ENCODE peak calls at places on chromosomes 3 and 15, in five cellular contexts. Q, I, Y, P and V are unnamed samples.

GRCh38 chr15:81492303-81492702 is 118.3 kb upstream of the TMC3 start:
- DNase-seq in Q (no peak), I (no peak), Y (peak; percentile 76), P (no peak), V (no peak)

GRCh38 chr3:94904275-94904674 is 841.4 kb downstream of the NSUN3 start:
- DNase-seq in Q (no peak), I (no peak), Y (no peak), P (no peak), V (no peak)

GRCh38 chr3:169278092-169278491 is 385.4 kb downstream of the MECOM start:
- DNase-seq in Q (no peak), I (no peak), Y (no peak), P (no peak), V (no peak)

GRCh38 chr3:4565806-4566501 is 72.8 kb downstream of the ITPR1 start:
- DNase-seq in Q (no peak), I (peak; percentile 85), Y (no peak), P (no peak), V (no peak)

GRCh38 chr3:191085091-191085490 is 114.0 kb upstream of the OSTN start:
- DNase-seq in Q (no peak), I (no peak), Y (no peak), P (no peak), V (no peak)

GRCh38 chr15:52717924-52718323 is 38.7 kb upstream of the ATOSA start:
- DNase-seq in Q (no peak), I (no peak), Y (no peak), P (no peak), V (no peak)

GRCh38 chr3:136730595-136731273 is 21.4 kb downstream of the STAG1 start:
- DNase-seq in Q (no peak), I (no peak), Y (no peak), P (no peak), V (no peak)

GRCh38 chr15:57398336-57398735 is 22.0 kb downstream of the CGNL1 start:
- DNase-seq in Q (no peak), I (no peak), Y (no peak), P (no peak), V (no peak)

GRCh38 chr3:11452988-11453847 is 181.0 kb downstream of the ATG7 start:
- DNase-seq in Q (no peak), I (peak; percentile 15), Y (peak; percentile 85), P (no peak), V (no peak)

GRCh38 chr3:43909149-43909548 is 218.4 kb downstream of the ABHD5 start:
- DNase-seq in Q (no peak), I (no peak), Y (no peak), P (no peak), V (no peak)

GRCh38 chr3:135997554-135998320 is 32.2 kb downstream of the PPP2R3A start:
- DNase-seq in Q (no peak), I (no peak), Y (no peak), P (no peak), V (no peak)

GRCh38 chr3:127339943-127340861 is 52.4 kb upstream of the PRR20G start:
- DNase-seq in Q (no peak), I (no peak), Y (no peak), P (no peak), V (no peak)

GRCh38 chr15:66939451-66940023 is 125.9 kb upstream of the SMAD3 start:
- DNase-seq in Q (no peak), I (no peak), Y (no peak), P (no peak), V (no peak)

GRCh38 chr15:27820232-27820631 is 278.9 kb downstream of the OCA2 start:
- DNase-seq in Q (peak; percentile 22), I (no peak), Y (no peak), P (no peak), V (no peak)

DNA sequence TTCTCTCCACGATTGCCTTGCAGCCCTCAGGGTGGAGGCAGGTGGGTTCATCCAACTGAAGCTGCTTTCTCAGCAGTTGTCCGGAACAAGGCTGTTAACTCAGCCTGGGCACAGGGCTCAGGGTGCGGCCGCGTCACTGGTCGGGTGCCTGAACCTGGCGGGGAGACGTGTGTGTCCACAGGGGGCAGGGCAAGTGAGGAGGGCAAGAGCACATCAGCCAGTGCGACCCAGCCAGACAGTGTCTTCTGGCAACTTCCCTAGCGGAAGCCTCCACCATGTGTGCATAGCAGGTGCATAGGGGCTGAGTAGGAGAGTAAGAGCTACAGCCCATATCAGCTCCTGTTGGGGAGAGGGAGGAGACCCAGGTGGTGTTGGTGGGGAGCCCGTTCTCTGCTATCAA is 150.4 kb upstream of the THRB start:
- DNase-seq in Q (no peak), I (no peak), Y (no peak), P (no peak), V (no peak)
- H3K4me3 ChIP-seq in Q (no peak overlapping the region), I (no peak overlapping the region), Y (no peak overlapping the region), P (no peak overlapping the region), V (no peak overlapping the region)

GRCh38 chr15:63075072-63075995 is 32.8 kb downstream of the TPM1 start:
- DNase-seq in Q (no peak), I (no peak), Y (no peak), P (no peak), V (no peak)
- TF ChIP-seq JUN in Q (no peak), I (no peak), Y (no peak), P (no peak), V (no peak)

DNA sequence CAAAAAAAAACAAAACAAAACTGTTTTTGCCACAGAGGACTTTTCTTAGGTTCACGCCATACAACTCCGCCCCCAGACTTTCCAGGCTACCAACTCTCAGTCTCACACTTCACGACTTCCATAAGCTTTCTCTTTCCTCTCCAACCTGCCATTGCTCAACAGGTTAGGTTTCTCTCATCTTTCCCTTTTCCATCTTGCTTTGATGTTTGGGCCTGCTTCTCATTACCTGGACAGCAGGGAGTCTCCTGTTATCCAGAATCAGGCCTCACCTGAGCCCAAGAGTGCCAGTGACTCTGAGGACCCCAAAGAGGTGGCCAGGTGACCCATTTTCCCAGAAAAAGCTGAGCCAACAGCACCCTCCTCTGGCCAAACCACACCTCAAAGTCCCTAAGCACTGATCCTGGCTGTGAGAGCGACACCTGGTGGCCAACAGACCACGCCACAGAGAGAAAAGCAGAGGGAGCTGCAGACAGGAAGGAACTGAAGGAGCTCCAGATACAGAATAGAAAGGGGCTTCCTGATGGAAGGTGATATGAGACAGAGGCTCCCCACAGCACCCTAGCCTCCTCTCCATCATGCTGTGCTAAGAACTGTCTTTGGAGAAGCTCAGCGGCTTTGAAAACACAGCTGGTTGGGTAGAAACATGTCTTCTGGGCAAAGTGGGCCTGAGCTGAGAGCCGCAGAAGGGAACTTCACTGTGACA is 4.0 kb downstream of the CCDC51 start:
- DNase-seq in Q (peak; percentile 81), I (peak; percentile 81), Y (peak; percentile 82), P (peak; percentile 63), V (peak; percentile 84)
- H3K4me3 ChIP-seq in Q (no peak overlapping the region), I (no peak overlapping the region), Y (no peak overlapping the region), P (no peak overlapping the region), V (no peak overlapping the region)

DNA sequence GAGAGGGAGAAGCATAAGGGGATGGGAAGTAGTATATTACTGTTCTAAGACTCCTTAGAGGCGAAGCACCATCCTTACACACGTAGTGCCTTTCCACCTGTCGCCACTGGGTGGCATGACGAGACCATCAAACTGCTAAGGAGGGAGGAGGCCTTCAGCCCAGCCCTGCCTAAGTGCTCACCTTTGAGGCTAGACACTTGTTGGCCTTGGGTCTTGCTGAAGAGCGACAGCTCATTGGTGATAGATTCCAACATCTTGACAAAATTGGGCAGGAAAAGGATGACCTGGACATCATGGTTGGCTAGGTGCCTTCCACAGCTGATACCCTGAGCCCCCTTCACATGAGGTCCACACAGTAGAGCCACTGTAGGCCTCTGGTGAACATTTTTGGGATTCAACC is 19.6 kb downstream of the CLK3 start:
- DNase-seq in Q (peak; percentile 68), I (peak; percentile 60), Y (peak; percentile 76), P (peak; percentile 76), V (no peak)
- TF ChIP-seq JUN in Q (no peak), I (no peak), Y (no peak), P (no peak), V (no peak)

DNA sequence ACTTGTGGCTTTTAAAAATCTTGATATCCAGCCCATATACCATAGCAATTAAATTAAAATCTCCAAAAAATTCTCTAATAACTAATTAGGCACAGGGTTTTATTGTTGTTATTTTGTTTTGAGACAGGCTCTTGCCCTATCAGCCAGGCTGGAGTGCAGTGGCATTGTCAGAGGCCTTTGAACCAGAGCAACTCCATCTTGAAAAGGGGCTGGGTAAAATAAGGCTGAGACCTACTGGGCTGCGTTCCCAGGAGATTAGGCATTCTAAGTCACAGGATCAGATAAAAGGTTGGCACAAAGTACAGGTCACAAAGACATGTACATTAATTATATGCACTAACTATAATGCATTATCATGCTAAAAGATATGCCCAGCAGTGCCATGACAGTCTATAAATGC is 31.2 kb upstream of the ACP3 start:
- DNase-seq in Q (no peak), I (no peak), Y (no peak), P (no peak), V (no peak)
- H3K4me3 ChIP-seq in Q (no peak overlapping the region), I (no peak overlapping the region), Y (no peak overlapping the region), P (no peak overlapping the region), V (no peak overlapping the region)

GRCh38 chr3:98573231-98573728 is 20.1 kb downstream of the CPOX start:
- DNase-seq in Q (no peak), I (no peak), Y (peak; percentile 57), P (no peak), V (no peak)

GRCh38 chr3:98574157-98574556 is 19.3 kb downstream of the CPOX start:
- DNase-seq in Q (no peak), I (no peak), Y (no peak), P (no peak), V (no peak)

GRCh38 chr3:98581474-98581873 is 11.9 kb downstream of the CPOX start:
- DNase-seq in Q (no peak), I (no peak), Y (no peak), P (no peak), V (no peak)

GRCh38 chr3:98580774-98581365 is 12.5 kb downstream of the CPOX start:
- DNase-seq in Q (no peak), I (no peak), Y (no peak), P (no peak), V (no peak)

GRCh38 chr3:98577178-98577895 is 16.1 kb downstream of the CPOX start:
- DNase-seq in Q (no peak), I (no peak), Y (no peak), P (no peak), V (no peak)
- TF ChIP-seq JUN in Q (no peak), I (no peak), Y (no peak), P (no peak), V (no peak)